ENCODE peak calls at places on chromosomes 12 and 14, in eight cellular contexts. H is A549; B is CD8-positive, alpha-beta T cell; Q is adrenal gland; G is GM12865; L is fibroblast of pulmonary artery; K is PC-3; N is fibroblast of lung. E is an unnamed sample.

GRCh38 chr12:54370218-54370730 is 6.0 kb upstream of the GPR84 start:
- DNase-seq in N (peak), H (peak), B (no peak), G (peak), L (peak), Q (peak), K (peak), E (no peak)

GRCh38 chr12:57894577-57895292 is 46.6 kb upstream of the ATP23 start:
- DNase-seq in N (no peak), K (no peak), H (no peak), L (no peak), G (no peak), B (no peak), Q (no peak), E (no peak)

GRCh38 chr14:66624319-66624937 is 116.5 kb downstream of the GPHN start:
- DNase-seq in H (peak), B (no peak), G (peak), N (peak), K (peak), L (peak), Q (peak), E (peak)

GRCh38 chr12:11686135-11686534 is 36.7 kb downstream of the ETV6 start:
- DNase-seq in L (no peak), K (no peak), Q (no peak), G (no peak), B (no peak), H (no peak), N (no peak), E (no peak)

GRCh38 chr14:75631453-75631831 is 29.2 kb downstream of the ERG28 start:
- DNase-seq in N (peak), Q (no peak), L (peak), H (no peak), G (no peak), B (no peak), K (no peak), E (no peak)

GRCh38 chr14:89531661-89532335 is 114.8 kb upstream of the FOXN3 start:
- DNase-seq in Q (no peak), B (no peak), L (no peak), N (no peak), H (no peak), K (no peak), G (no peak), E (no peak)

GRCh38 chr12:65990592-65990991 is 140.0 kb downstream of the LLPH start:
- DNase-seq in H (no peak), K (no peak), B (no peak), N (no peak), L (no peak), Q (no peak), G (no peak), E (no peak)

GRCh38 chr14:52044791-52045522 is 23.9 kb downstream of the NID2 start:
- DNase-seq in K (peak), B (no peak), L (peak), Q (peak), N (peak), G (no peak), H (peak), E (peak)

GRCh38 chr12:32885831-32886230 is 10.7 kb downstream of the PKP2 start:
- DNase-seq in B (no peak), K (no peak), H (no peak), G (peak), L (no peak), N (no peak), Q (no peak), E (no peak)

GRCh38 chr12:27517961-27518668 is 5.9 kb upstream of the PPFIBP1 start:
- DNase-seq in K (no peak), G (no peak), N (no peak), Q (no peak), B (no peak), L (no peak), H (no peak), E (no peak)

GRCh38 chr12:28242888-28243633 is 52.8 kb downstream of the CCDC91 start:
- DNase-seq in K (peak), H (no peak), G (no peak), Q (no peak), L (peak), N (peak), B (no peak), E (no peak)

GRCh38 chr12:6213969-6214368 is 13.8 kb downstream of the CD9 start:
- DNase-seq in L (no peak), Q (no peak), B (no peak), K (peak), G (no peak), H (no peak), N (no peak), E (no peak)

GRCh38 chr12:3083949-3084348 is 6.8 kb downstream of the TSPAN9 start:
- DNase-seq in K (no peak), H (no peak), Q (no peak), L (peak), B (no peak), N (no peak), G (no peak), E (no peak)

GRCh38 chr14:24071836-24072420 is 566 bp downstream of the CPNE6 start:
- DNase-seq in N (no peak), L (no peak), H (no peak), K (no peak), Q (no peak), G (no peak), B (no peak), E (no peak)

DNA sequence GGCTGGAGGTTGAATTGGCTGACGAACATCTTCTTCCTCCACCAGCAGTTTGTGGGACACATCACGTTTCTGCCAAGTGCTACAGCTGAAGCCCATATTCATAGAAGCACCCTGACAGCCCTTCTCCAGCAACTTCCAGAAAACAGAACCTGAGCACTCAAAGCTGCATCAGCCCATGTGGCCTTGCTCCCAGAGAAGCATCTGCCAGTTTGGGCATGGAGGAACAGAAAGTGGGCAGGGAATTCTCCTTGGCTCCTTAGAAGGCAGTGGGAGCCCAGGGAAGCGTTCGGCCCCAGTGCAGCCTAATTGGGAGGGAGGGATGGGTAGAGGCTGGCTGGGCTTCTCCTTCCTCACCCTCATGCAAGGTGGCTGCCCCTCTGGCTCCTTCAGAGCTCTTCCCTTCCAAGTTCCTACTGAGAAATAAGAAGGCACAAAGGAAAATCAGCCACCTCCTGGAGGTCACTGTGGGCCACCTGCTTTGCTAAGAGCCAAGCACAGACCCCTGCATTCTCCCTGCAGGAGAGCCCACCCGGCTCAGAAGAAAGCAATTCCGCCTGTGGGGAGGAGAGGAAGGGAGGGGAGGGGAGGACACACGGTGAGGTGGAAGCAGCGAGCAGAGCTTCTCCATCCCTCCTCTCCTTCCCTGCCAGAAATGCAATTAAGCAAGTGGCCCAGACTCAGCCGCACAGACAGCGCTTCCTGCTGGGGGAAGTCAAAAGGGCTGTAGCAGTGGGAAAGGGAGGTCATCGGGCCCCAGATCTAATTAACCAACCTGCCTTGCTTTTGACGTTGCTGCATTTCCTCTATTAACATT is 4.2 kb upstream of the NGB start:
- DNase-seq in H (no peak), N (no peak), K (no peak), L (no peak), Q (no peak), B (no peak), G (no peak), E (no peak)
- TF ChIP-seq CTCF in H (no peak), N (no peak), K (no peak), L (no peak), Q (no peak), B (no peak), G (no peak), E (peak)

GRCh38 chr14:74217672-74218448 is 21.4 kb upstream of the VSX2 start:
- DNase-seq in B (peak), K (peak), Q (peak), H (peak), L (peak), G (peak), N (peak), E (no peak)
- H3K4me3 ChIP-seq in B (peak), K (peak), Q (no peak), H (peak), L (no peak), G (no peak), N (peak), E (no peak)

GRCh38 chr14:36942522-36943245 is 229.7 kb downstream of the SLC25A21 start:
- DNase-seq in Q (no peak), G (no peak), K (peak), L (peak), N (peak), B (no peak), H (peak), E (no peak)
- TF ChIP-seq CTCF in Q (no peak), G (no peak), K (peak), L (no peak), N (no peak), B (no peak), H (no peak), E (no peak)

DNA sequence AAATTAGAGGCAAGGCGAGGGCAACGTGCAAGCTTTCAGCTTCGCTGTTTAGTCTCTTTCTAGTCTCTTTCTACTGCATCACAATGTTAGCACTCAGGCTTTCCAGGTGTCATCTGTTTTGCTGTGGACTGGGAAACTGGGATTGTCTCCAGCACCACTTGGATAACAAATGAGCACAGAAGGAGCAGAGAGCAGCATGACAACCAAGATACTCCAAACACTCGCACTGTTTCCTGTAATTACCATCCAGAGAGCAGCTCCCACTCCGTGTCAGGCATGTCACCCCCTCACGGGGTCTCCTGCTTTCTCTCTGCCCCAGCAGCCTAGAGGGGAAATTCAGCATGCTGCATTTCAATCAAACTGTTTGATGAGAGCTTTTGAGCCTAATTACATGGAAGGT is 917.8 kb downstream of the DIO2 start:
- DNase-seq in G (no peak), K (no peak), Q (no peak), N (peak), H (no peak), L (no peak), B (no peak), E (no peak)
- H3K4me3 ChIP-seq in G (no peak), K (no peak), Q (no peak), N (no peak), H (no peak), L (peak), B (no peak), E (no peak)

E was measured in retinal pigment epithelial cell.